ENCODE peak calls at places on chromosomes 11 and 22, in four cellular contexts. One of them, this sample, is unnamed.

GRCh38 chr22:29733362-29734322 is 13.8 kb downstream of the CABP7 start:
- DNase-seq in A673: peak
- DNase-seq in SJCRH30: no peak
- DNase-seq in IMR-90: no peak
- DNase-seq in this sample: no peak

GRCh38 chr22:28600546-28601143 is 79.0 kb downstream of the TTC28 start:
- DNase-seq in SJCRH30: peak
- DNase-seq in A673: peak
- DNase-seq in IMR-90: peak
- DNase-seq in this sample: peak

GRCh38 chr11:15750535-15751297 is 605.6 kb downstream of the SOX6 start:
- DNase-seq in IMR-90: no peak
- DNase-seq in A673: peak
- DNase-seq in SJCRH30: no peak
- DNase-seq in this sample: no peak

GRCh38 chr22:20810645-20811044 is 36.7 kb downstream of the SERPIND1 start:
- DNase-seq in SJCRH30: no peak
- DNase-seq in A673: no peak
- DNase-seq in IMR-90: no peak
- DNase-seq in this sample: peak

GRCh38 chr11:127195791-127196190 is 195.2 kb upstream of the KIRREL3 start:
- DNase-seq in IMR-90: no peak
- DNase-seq in SJCRH30: peak
- DNase-seq in A673: no peak
- DNase-seq in this sample: no peak

GRCh38 chr11:122711831-122712378 is 56.4 kb downstream of the UBASH3B start:
- DNase-seq in SJCRH30: no peak
- DNase-seq in A673: peak
- DNase-seq in IMR-90: no peak
- DNase-seq in this sample: no peak

GRCh38 chr11:9629064-9629463 is 34.8 kb upstream of the SWAP70 start:
- DNase-seq in A673: no peak
- DNase-seq in SJCRH30: no peak
- DNase-seq in IMR-90: no peak
- DNase-seq in this sample: no peak

GRCh38 chr11:3207530-3208189 is 11.0 kb downstream of the MRGPRG start:
- DNase-seq in SJCRH30: no peak
- DNase-seq in A673: no peak
- DNase-seq in IMR-90: no peak
- DNase-seq in this sample: no peak

GRCh38 chr11:72069787-72070251 is 10.5 kb downstream of the NUMA1 start:
- DNase-seq in IMR-90: peak
- DNase-seq in SJCRH30: peak
- DNase-seq in A673: no peak
- DNase-seq in this sample: no peak

GRCh38 chr11:86696451-86696850 is 24.0 kb upstream of the ME3 start:
- DNase-seq in A673: no peak
- DNase-seq in IMR-90: no peak
- DNase-seq in SJCRH30: no peak
- DNase-seq in this sample: no peak

GRCh38 chr22:20206709-20207215 is 55.9 kb upstream of the CCDC188 start:
- DNase-seq in SJCRH30: no peak
- DNase-seq in IMR-90: peak
- DNase-seq in A673: no peak
- DNase-seq in this sample: no peak

GRCh38 chr11:104625246-104625645 is 273.0 kb downstream of the CASP12 start:
- DNase-seq in SJCRH30: no peak
- DNase-seq in A673: no peak
- DNase-seq in IMR-90: peak
- DNase-seq in this sample: no peak

GRCh38 chr11:44138980-44139379 is 43.5 kb downstream of the EXT2 start:
- DNase-seq in SJCRH30: no peak
- DNase-seq in IMR-90: no peak
- DNase-seq in A673: no peak
- DNase-seq in this sample: no peak

GRCh38 chr11:67372993-67373915 is at the start of gene CLCF1:
- DNase-seq in IMR-90: peak
- DNase-seq in A673: no peak
- DNase-seq in SJCRH30: peak
- DNase-seq in this sample: no peak

GRCh38 chr22:42188808-42189447 is 58.3 kb upstream of the CYP2D6 start:
- DNase-seq in IMR-90: peak
- DNase-seq in A673: no peak
- DNase-seq in SJCRH30: no peak
- DNase-seq in this sample: no peak
- H3K4me3 ChIP-seq in IMR-90: no peak
- H3K4me3 ChIP-seq in A673: no peak
- H3K4me3 ChIP-seq in SJCRH30: no peak
- H3K4me3 ChIP-seq in this sample: no peak

DNA sequence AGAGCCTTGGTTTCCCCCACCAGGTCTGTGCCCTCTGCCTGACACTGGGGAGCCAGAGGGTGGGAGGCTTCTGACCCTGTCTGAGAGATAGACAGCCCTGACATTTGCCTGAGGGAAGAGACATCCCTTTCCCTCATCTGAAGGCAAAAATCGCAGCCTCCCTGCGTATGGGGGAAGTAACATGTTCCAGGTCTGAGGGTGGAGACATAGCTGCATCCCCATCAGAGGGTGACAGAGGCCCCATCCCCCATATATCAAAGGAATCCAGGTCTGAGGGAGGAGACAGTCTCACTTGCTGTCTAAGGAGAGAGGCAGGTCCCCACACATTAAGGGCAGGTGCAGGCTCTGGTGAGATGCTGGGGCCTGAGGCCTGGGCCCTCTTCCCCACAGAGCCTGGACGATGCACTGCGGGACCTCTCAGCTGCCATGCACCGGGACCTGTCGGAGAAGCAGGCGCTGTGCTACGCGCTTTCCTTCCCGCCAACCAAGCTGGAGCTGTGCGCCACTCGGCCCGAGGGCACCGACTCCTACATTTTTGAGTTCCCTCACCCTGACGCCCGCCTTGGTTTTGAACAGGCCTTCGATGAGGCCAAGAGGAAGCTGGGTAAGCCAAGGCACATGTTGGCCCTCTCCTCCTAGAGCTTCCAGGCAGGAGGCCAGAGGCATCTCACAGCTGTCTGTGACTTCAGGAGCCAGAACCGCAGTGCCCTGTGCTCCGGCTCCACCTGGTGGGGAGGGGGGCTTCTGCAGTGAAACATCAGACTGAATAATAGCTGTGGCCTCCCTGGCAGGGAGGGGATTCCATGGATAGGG is 16.1 kb upstream of the RELT start:
- DNase-seq in SJCRH30: peak
- DNase-seq in A673: peak
- DNase-seq in IMR-90: peak
- DNase-seq in this sample: no peak
- H3K4me3 ChIP-seq in SJCRH30: no peak
- H3K4me3 ChIP-seq in A673: no peak
- H3K4me3 ChIP-seq in IMR-90: no peak
- H3K4me3 ChIP-seq in this sample: no peak

GRCh38 chr11:111081021-111081511 is 164.5 kb upstream of the POU2AF2 start:
- DNase-seq in A673: no peak
- DNase-seq in IMR-90: peak
- DNase-seq in SJCRH30: no peak
- DNase-seq in this sample: no peak

DNA sequence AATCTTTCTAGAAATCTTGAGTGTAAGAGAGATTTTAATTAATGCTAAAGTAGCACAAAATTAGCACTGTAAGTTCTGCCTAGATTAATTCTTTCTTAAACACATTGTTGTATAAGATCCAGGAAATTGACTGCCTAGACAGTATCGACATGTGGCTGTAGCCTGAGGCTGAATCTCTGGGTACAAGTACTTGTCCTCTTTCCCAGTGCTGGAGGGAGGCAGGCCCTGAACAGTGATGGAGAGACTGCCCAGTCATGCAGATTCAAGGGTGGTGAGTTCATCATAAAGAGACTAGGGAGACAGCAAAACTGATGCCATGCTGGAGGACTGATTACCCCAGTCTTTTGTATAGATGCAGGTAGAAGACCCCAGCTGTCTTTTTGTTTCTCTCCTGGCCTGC is 167.6 kb upstream of the POU2AF2 start:
- DNase-seq in IMR-90: peak
- DNase-seq in A673: no peak
- DNase-seq in SJCRH30: peak
- DNase-seq in this sample: no peak
- H3K4me3 ChIP-seq in IMR-90: no peak
- H3K4me3 ChIP-seq in A673: no peak
- H3K4me3 ChIP-seq in SJCRH30: no peak
- H3K4me3 ChIP-seq in this sample: no peak

GRCh38 chr11:95254139-95254704 is 23.2 kb upstream of the SESN3 start:
- DNase-seq in SJCRH30: peak
- DNase-seq in IMR-90: peak
- DNase-seq in A673: peak
- DNase-seq in this sample: peak
- H3K4me3 ChIP-seq in SJCRH30: peak
- H3K4me3 ChIP-seq in IMR-90: peak
- H3K4me3 ChIP-seq in A673: peak
- H3K4me3 ChIP-seq in this sample: peak

GRCh38 chr11:62554377-62554776 is 7.8 kb upstream of the AHNAK start:
- DNase-seq in SJCRH30: peak
- DNase-seq in A673: no peak
- DNase-seq in IMR-90: no peak
- DNase-seq in this sample: no peak
- H3K4me3 ChIP-seq in SJCRH30: no peak
- H3K4me3 ChIP-seq in A673: no peak
- H3K4me3 ChIP-seq in IMR-90: no peak
- H3K4me3 ChIP-seq in this sample: no peak

GRCh38 chr11:96238563-96239166 is 104.3 kb downstream of the MAML2 start:
- DNase-seq in IMR-90: peak
- DNase-seq in SJCRH30: no peak
- DNase-seq in A673: no peak
- DNase-seq in this sample: no peak

GRCh38 chr11:96242971-96243647 is 99.9 kb downstream of the MAML2 start:
- DNase-seq in SJCRH30: peak
- DNase-seq in A673: peak
- DNase-seq in IMR-90: peak
- DNase-seq in this sample: no peak

GRCh38 chr11:96237759-96238158 is 105.2 kb downstream of the MAML2 start:
- DNase-seq in SJCRH30: no peak
- DNase-seq in A673: no peak
- DNase-seq in IMR-90: no peak
- DNase-seq in this sample: no peak

GRCh38 chr11:96241351-96241841 is 101.6 kb downstream of the MAML2 start:
- DNase-seq in IMR-90: no peak
- DNase-seq in A673: peak
- DNase-seq in SJCRH30: no peak
- DNase-seq in this sample: no peak

GRCh38 chr11:96242191-96242845 is 100.7 kb downstream of the MAML2 start:
- DNase-seq in IMR-90: no peak
- DNase-seq in SJCRH30: peak
- DNase-seq in A673: peak
- DNase-seq in this sample: no peak
- H3K4me3 ChIP-seq in IMR-90: no peak
- H3K4me3 ChIP-seq in SJCRH30: peak
- H3K4me3 ChIP-seq in A673: peak
- H3K4me3 ChIP-seq in this sample: no peak

GRCh38 chr11:1100417-1101245 is 26.0 kb downstream of the MUC2 start:
- DNase-seq in SJCRH30: no peak
- DNase-seq in A673: no peak
- DNase-seq in IMR-90: no peak
- DNase-seq in this sample: no peak
- H3K4me3 ChIP-seq in SJCRH30: no peak
- H3K4me3 ChIP-seq in A673: no peak
- H3K4me3 ChIP-seq in IMR-90: no peak
- H3K4me3 ChIP-seq in this sample: no peak

This sample was measured in Jurkat, Clone E6-1.